ENCODE peak calls at places on chromosomes 7 and 10, in ten cellular contexts. One of them, this sample, is unnamed.

GRCh38 chr10:66215005-66215404 is 710.8 kb upstream of the LRRTM3 start:
- DNase-seq in body of pancreas: no peak
- DNase-seq in right lobe of liver: no peak
- DNase-seq in A549: peak; percentile 0
- DNase-seq in effector memory CD4-positive, alpha-beta T cell: no peak
- DNase-seq in AG04450: no peak
- DNase-seq in tibial artery: no peak
- DNase-seq in SK-N-MC: no peak
- DNase-seq in endodermal cell: peak; percentile 67
- DNase-seq in neural progenitor cell: peak; percentile 24
- DNase-seq in this sample: no peak

GRCh38 chr7:12709731-12710502 is 22.5 kb downstream of the ARL4A start:
- DNase-seq in right lobe of liver: no peak
- DNase-seq in AG04450: no peak
- DNase-seq in body of pancreas: no peak
- DNase-seq in neural progenitor cell: no peak
- DNase-seq in SK-N-MC: peak; percentile 83
- DNase-seq in effector memory CD4-positive, alpha-beta T cell: no peak
- DNase-seq in endodermal cell: no peak
- DNase-seq in tibial artery: no peak
- DNase-seq in A549: no peak
- DNase-seq in this sample: no peak

GRCh38 chr7:53350241-53350640 is 314.8 kb downstream of the POM121L12 start:
- DNase-seq in SK-N-MC: no peak
- DNase-seq in right lobe of liver: peak; percentile 59
- DNase-seq in effector memory CD4-positive, alpha-beta T cell: no peak
- DNase-seq in neural progenitor cell: peak; percentile 74
- DNase-seq in A549: no peak
- DNase-seq in AG04450: no peak
- DNase-seq in tibial artery: no peak
- DNase-seq in body of pancreas: peak; percentile 3
- DNase-seq in endodermal cell: peak; percentile 93
- DNase-seq in this sample: no peak

GRCh38 chr10:6706725-6707124 is 126.6 kb upstream of the PRKCQ start:
- DNase-seq in right lobe of liver: no peak
- DNase-seq in endodermal cell: no peak
- DNase-seq in AG04450: no peak
- DNase-seq in neural progenitor cell: no peak
- DNase-seq in tibial artery: no peak
- DNase-seq in SK-N-MC: no peak
- DNase-seq in A549: no peak
- DNase-seq in body of pancreas: no peak
- DNase-seq in effector memory CD4-positive, alpha-beta T cell: no peak
- DNase-seq in this sample: no peak

GRCh38 chr7:113109718-113110117 is 8.6 kb downstream of the SMIM30 start:
- DNase-seq in SK-N-MC: no peak
- DNase-seq in neural progenitor cell: no peak
- DNase-seq in endodermal cell: no peak
- DNase-seq in right lobe of liver: no peak
- DNase-seq in body of pancreas: no peak
- DNase-seq in AG04450: no peak
- DNase-seq in A549: no peak
- DNase-seq in effector memory CD4-positive, alpha-beta T cell: no peak
- DNase-seq in tibial artery: no peak
- DNase-seq in this sample: no peak

GRCh38 chr10:75208177-75208576 is 2.4 kb upstream of the VDAC2 start:
- DNase-seq in effector memory CD4-positive, alpha-beta T cell: no peak
- DNase-seq in neural progenitor cell: no peak
- DNase-seq in body of pancreas: no peak
- DNase-seq in A549: no peak
- DNase-seq in right lobe of liver: no peak
- DNase-seq in tibial artery: no peak
- DNase-seq in AG04450: no peak
- DNase-seq in SK-N-MC: no peak
- DNase-seq in endodermal cell: peak; percentile 53
- DNase-seq in this sample: no peak

GRCh38 chr7:74498996-74499834 is 45.5 kb downstream of the GTF2IRD1 start:
- DNase-seq in tibial artery: no peak
- DNase-seq in endodermal cell: no peak
- DNase-seq in effector memory CD4-positive, alpha-beta T cell: no peak
- DNase-seq in A549: no peak
- DNase-seq in neural progenitor cell: no peak
- DNase-seq in SK-N-MC: no peak
- DNase-seq in AG04450: no peak
- DNase-seq in right lobe of liver: no peak
- DNase-seq in body of pancreas: no peak
- DNase-seq in this sample: no peak

GRCh38 chr10:48505394-48506112 is 99.3 kb downstream of the ARHGAP22 start:
- DNase-seq in A549: no peak
- DNase-seq in SK-N-MC: no peak
- DNase-seq in neural progenitor cell: no peak
- DNase-seq in endodermal cell: peak; percentile 88
- DNase-seq in effector memory CD4-positive, alpha-beta T cell: no peak
- DNase-seq in body of pancreas: peak; percentile 22
- DNase-seq in tibial artery: peak; percentile 48
- DNase-seq in right lobe of liver: no peak
- DNase-seq in AG04450: no peak
- DNase-seq in this sample: no peak

GRCh38 chr7:98394377-98394836 is 6.5 kb downstream of the BAIAP2L1 start:
- DNase-seq in AG04450: peak; percentile 55
- DNase-seq in effector memory CD4-positive, alpha-beta T cell: no peak
- DNase-seq in A549: no peak
- DNase-seq in body of pancreas: no peak
- DNase-seq in tibial artery: no peak
- DNase-seq in right lobe of liver: no peak
- DNase-seq in endodermal cell: no peak
- DNase-seq in neural progenitor cell: no peak
- DNase-seq in SK-N-MC: no peak
- DNase-seq in this sample: no peak

DNA sequence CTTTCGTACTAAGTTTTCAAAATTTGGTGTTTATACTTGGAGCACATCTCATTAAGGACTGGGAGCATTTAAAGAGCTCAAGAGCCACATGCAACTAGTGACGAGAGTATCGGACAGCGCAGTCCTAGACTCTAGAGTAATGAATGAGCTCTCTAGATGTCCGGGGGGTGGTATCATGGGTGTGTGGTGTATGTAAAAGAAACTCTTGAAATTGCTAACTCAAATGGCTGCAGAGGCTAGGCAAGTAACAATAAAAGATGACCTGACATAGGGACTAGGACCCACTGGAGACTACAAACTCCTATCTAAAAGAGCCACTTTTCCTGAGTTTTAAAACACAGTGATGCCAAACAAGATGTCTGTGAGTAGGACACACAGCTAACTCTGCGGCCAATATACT is 14.0 kb downstream of the MYOZ1 start:
- DNase-seq in AG04450: no peak
- DNase-seq in body of pancreas: no peak
- DNase-seq in right lobe of liver: no peak
- DNase-seq in tibial artery: peak; percentile 10
- DNase-seq in endodermal cell: no peak
- DNase-seq in A549: no peak
- DNase-seq in SK-N-MC: no peak
- DNase-seq in effector memory CD4-positive, alpha-beta T cell: no peak
- DNase-seq in neural progenitor cell: no peak
- DNase-seq in this sample: no peak
- H3K27ac ChIP-seq in AG04450: no peak overlapping the region
- H3K27ac ChIP-seq in body of pancreas: no peak overlapping the region
- H3K27ac ChIP-seq in right lobe of liver: no peak overlapping the region
- H3K27ac ChIP-seq in tibial artery: no peak overlapping the region
- H3K27ac ChIP-seq in endodermal cell: no peak overlapping the region
- H3K27ac ChIP-seq in A549: no peak overlapping the region
- H3K27ac ChIP-seq in SK-N-MC: no peak overlapping the region
- H3K27ac ChIP-seq in effector memory CD4-positive, alpha-beta T cell: no peak overlapping the region
- H3K27ac ChIP-seq in neural progenitor cell: no peak overlapping the region
- H3K27ac ChIP-seq in this sample: no peak overlapping the region

GRCh38 chr10:34674169-34674568 is 140.9 kb downstream of the PARD3 start:
- DNase-seq in body of pancreas: no peak
- DNase-seq in A549: no peak
- DNase-seq in endodermal cell: no peak
- DNase-seq in AG04450: no peak
- DNase-seq in tibial artery: no peak
- DNase-seq in right lobe of liver: no peak
- DNase-seq in effector memory CD4-positive, alpha-beta T cell: no peak
- DNase-seq in neural progenitor cell: no peak
- DNase-seq in SK-N-MC: no peak
- DNase-seq in this sample: no peak
- H3K4me3 ChIP-seq in body of pancreas: no peak overlapping the region
- H3K4me3 ChIP-seq in A549: no peak overlapping the region
- H3K4me3 ChIP-seq in endodermal cell: no peak overlapping the region
- H3K4me3 ChIP-seq in AG04450: no peak overlapping the region
- H3K4me3 ChIP-seq in tibial artery: no peak overlapping the region
- H3K4me3 ChIP-seq in right lobe of liver: no peak overlapping the region
- H3K4me3 ChIP-seq in effector memory CD4-positive, alpha-beta T cell: no peak overlapping the region
- H3K4me3 ChIP-seq in neural progenitor cell: no peak overlapping the region
- H3K4me3 ChIP-seq in SK-N-MC: no peak overlapping the region
- H3K4me3 ChIP-seq in this sample: no peak overlapping the region

GRCh38 chr7:10225265-10225664 is 748.4 kb upstream of the PHF14 start:
- DNase-seq in right lobe of liver: no peak
- DNase-seq in body of pancreas: no peak
- DNase-seq in A549: no peak
- DNase-seq in tibial artery: no peak
- DNase-seq in AG04450: no peak
- DNase-seq in endodermal cell: no peak
- DNase-seq in SK-N-MC: no peak
- DNase-seq in neural progenitor cell: peak; percentile 26
- DNase-seq in effector memory CD4-positive, alpha-beta T cell: no peak
- DNase-seq in this sample: no peak
- H3K9me3 ChIP-seq in right lobe of liver: no peaks in the 10 kb centered on the region
- H3K9me3 ChIP-seq in body of pancreas: no peaks in the 10 kb centered on the region
- H3K9me3 ChIP-seq in A549: no peaks in the 10 kb centered on the region
- H3K9me3 ChIP-seq in tibial artery: no peaks in the 10 kb centered on the region
- H3K9me3 ChIP-seq in AG04450: peaks cover 3% of the 10 kb centered on the region
- H3K9me3 ChIP-seq in endodermal cell: no peaks in the 10 kb centered on the region
- H3K9me3 ChIP-seq in SK-N-MC: no peaks in the 10 kb centered on the region
- H3K9me3 ChIP-seq in neural progenitor cell: no peaks in the 10 kb centered on the region
- H3K9me3 ChIP-seq in effector memory CD4-positive, alpha-beta T cell: no peaks in the 10 kb centered on the region
- H3K9me3 ChIP-seq in this sample: no peaks in the 10 kb centered on the region

GRCh38 chr10:1316107-1316805 is 260.1 kb downstream of the WDR37 start:
- DNase-seq in neural progenitor cell: no peak
- DNase-seq in A549: no peak
- DNase-seq in tibial artery: no peak
- DNase-seq in body of pancreas: no peak
- DNase-seq in endodermal cell: no peak
- DNase-seq in SK-N-MC: no peak
- DNase-seq in AG04450: no peak
- DNase-seq in right lobe of liver: no peak
- DNase-seq in effector memory CD4-positive, alpha-beta T cell: no peak
- DNase-seq in this sample: no peak
- H3K27ac ChIP-seq in neural progenitor cell: no peak overlapping the region
- H3K27ac ChIP-seq in A549: no peak overlapping the region
- H3K27ac ChIP-seq in tibial artery: peak overlapping the region; percentile 39
- H3K27ac ChIP-seq in body of pancreas: no peak overlapping the region
- H3K27ac ChIP-seq in endodermal cell: peak overlapping the region; percentile 57
- H3K27ac ChIP-seq in SK-N-MC: peak overlapping the region; percentile 13
- H3K27ac ChIP-seq in AG04450: no peak overlapping the region
- H3K27ac ChIP-seq in right lobe of liver: no peak overlapping the region
- H3K27ac ChIP-seq in effector memory CD4-positive, alpha-beta T cell: no peak overlapping the region
- H3K27ac ChIP-seq in this sample: no peak overlapping the region

DNA sequence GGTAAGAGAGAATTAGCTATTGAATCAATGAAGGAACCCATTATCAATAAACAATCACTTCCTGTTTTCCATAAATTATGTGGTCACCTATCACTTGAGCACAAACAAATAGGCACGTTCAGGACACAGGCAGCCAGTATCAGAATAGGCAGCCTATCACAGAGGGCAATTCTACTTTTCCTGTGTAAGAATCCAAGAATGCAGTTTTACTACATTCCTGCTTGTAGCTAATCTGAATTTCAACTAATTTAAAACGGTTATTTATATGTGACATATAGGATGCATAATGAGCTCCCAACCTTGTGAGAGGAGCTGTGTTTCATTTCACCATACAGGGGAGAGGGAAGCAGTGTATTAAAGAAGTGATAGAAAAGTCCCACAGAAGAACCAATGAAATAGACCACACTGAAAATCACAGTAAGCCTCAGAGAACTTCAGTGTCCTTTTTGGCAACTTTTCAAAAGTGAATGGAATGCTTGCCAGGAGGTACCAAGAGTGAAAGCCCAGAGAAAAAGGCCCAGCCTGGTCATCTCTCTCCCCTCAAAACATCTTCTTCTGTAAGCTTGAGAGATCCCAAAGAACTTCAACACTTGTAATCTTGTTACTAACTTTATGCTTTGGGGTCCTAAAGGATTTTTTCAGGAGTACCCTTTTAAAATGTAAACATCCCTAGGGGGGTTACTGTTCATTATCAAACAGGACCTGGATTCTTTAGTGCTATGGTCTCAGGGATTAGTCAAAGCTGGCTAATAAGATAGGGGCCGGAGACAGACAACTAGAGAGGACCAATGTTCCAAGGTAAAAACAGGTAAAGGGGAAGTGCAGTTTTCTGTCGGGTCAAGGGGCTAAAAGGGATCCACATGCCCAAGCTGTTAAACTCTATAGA is 1.3 kb downstream of the IMMP2L start:
- DNase-seq in right lobe of liver: no peak
- DNase-seq in neural progenitor cell: peak; percentile 10
- DNase-seq in tibial artery: no peak
- DNase-seq in A549: no peak
- DNase-seq in endodermal cell: no peak
- DNase-seq in effector memory CD4-positive, alpha-beta T cell: no peak
- DNase-seq in AG04450: no peak
- DNase-seq in SK-N-MC: no peak
- DNase-seq in body of pancreas: peak; percentile 34
- DNase-seq in this sample: no peak
- H3K4me3 ChIP-seq in right lobe of liver: peak overlapping the region; percentile 71
- H3K4me3 ChIP-seq in neural progenitor cell: peak overlapping the region; percentile 69
- H3K4me3 ChIP-seq in tibial artery: peak overlapping the region; percentile 84
- H3K4me3 ChIP-seq in A549: peak overlapping the region; percentile 65
- H3K4me3 ChIP-seq in endodermal cell: peak overlapping the region; percentile 77
- H3K4me3 ChIP-seq in effector memory CD4-positive, alpha-beta T cell: peak overlapping the region; percentile 61
- H3K4me3 ChIP-seq in AG04450: peak overlapping the region; percentile 71
- H3K4me3 ChIP-seq in SK-N-MC: peak overlapping the region; percentile 78
- H3K4me3 ChIP-seq in body of pancreas: peak overlapping the region; percentile 44
- H3K4me3 ChIP-seq in this sample: peak overlapping the region; percentile 69

DNA sequence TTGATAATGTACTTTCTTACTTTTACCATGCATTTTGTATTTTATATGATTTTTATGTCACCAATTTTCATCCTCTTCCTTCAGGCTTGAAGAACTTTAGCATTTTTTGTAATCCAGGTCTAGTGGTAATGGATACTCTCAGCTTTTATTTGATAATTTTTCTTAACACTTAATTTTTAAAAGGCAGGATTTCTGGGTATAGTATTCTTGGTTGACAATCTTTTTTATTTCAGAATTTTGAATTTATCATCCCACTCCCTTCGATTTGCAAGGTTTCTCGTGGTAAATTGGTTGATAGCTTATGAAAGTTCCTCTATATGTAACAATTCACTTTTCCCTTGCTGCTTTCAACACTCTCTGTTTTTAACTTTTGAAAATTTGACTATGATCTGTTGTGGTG is 363.7 kb downstream of the HTR7 start:
- DNase-seq in effector memory CD4-positive, alpha-beta T cell: no peak
- DNase-seq in neural progenitor cell: no peak
- DNase-seq in SK-N-MC: no peak
- DNase-seq in right lobe of liver: no peak
- DNase-seq in A549: no peak
- DNase-seq in endodermal cell: no peak
- DNase-seq in body of pancreas: no peak
- DNase-seq in tibial artery: no peak
- DNase-seq in AG04450: no peak
- DNase-seq in this sample: no peak
- H3K9me3 ChIP-seq in effector memory CD4-positive, alpha-beta T cell: no peaks in the 10 kb centered on the region
- H3K9me3 ChIP-seq in neural progenitor cell: no peaks in the 10 kb centered on the region
- H3K9me3 ChIP-seq in SK-N-MC: no peaks in the 10 kb centered on the region
- H3K9me3 ChIP-seq in right lobe of liver: no peaks in the 10 kb centered on the region
- H3K9me3 ChIP-seq in A549: no peaks in the 10 kb centered on the region
- H3K9me3 ChIP-seq in endodermal cell: peaks cover 29% of the 10 kb centered on the region
- H3K9me3 ChIP-seq in body of pancreas: no peaks in the 10 kb centered on the region
- H3K9me3 ChIP-seq in tibial artery: peaks cover 4% of the 10 kb centered on the region
- H3K9me3 ChIP-seq in AG04450: no peaks in the 10 kb centered on the region
- H3K9me3 ChIP-seq in this sample: peaks cover 2% of the 10 kb centered on the region

GRCh38 chr10:90087197-90088007 is 386.0 kb downstream of the KIF20B start:
- DNase-seq in SK-N-MC: no peak
- DNase-seq in AG04450: no peak
- DNase-seq in tibial artery: no peak
- DNase-seq in effector memory CD4-positive, alpha-beta T cell: no peak
- DNase-seq in right lobe of liver: no peak
- DNase-seq in endodermal cell: no peak
- DNase-seq in A549: no peak
- DNase-seq in body of pancreas: no peak
- DNase-seq in neural progenitor cell: no peak
- DNase-seq in this sample: no peak
- H3K27ac ChIP-seq in SK-N-MC: no peak overlapping the region
- H3K27ac ChIP-seq in AG04450: no peak overlapping the region
- H3K27ac ChIP-seq in tibial artery: no peak overlapping the region
- H3K27ac ChIP-seq in effector memory CD4-positive, alpha-beta T cell: no peak overlapping the region
- H3K27ac ChIP-seq in right lobe of liver: no peak overlapping the region
- H3K27ac ChIP-seq in endodermal cell: no peak overlapping the region
- H3K27ac ChIP-seq in A549: no peak overlapping the region
- H3K27ac ChIP-seq in body of pancreas: no peak overlapping the region
- H3K27ac ChIP-seq in neural progenitor cell: no peak overlapping the region
- H3K27ac ChIP-seq in this sample: no peak overlapping the region